ENCODE peak calls at places on chromosomes 2 and 18, in five cellular contexts. O is WTC11; F is CD4-positive, alpha-beta T cell; K is HTR-8/SVneo; S is stimulated activated CD4-positive, alpha-beta T cell treated with anti-CD3 and anti-CD28 coated beads, Interleukin-2, amount 100 ng/mL, for 48 hours. Y is an unnamed sample.

GRCh38 chr2:65529419-65529818 is 97.0 kb upstream of the SPRED2 start:
- DNase-seq in O (no peak), F (no peak), K (no peak), S (no peak), Y (no peak)

GRCh38 chr18:60018801-60019462 is 119.1 kb downstream of the PMAIP1 start:
- DNase-seq in O (no peak), F (no peak), K (no peak), S (no peak), Y (no peak)

GRCh38 chr2:178227187-178227586 is 32.9 kb downstream of the OSBPL6 start:
- DNase-seq in O (no peak), F (no peak), K (peak; percentile 62), S (no peak), Y (peak; percentile 16)

GRCh38 chr2:55123851-55124269 is 73.6 kb upstream of the RTN4 start:
- DNase-seq in O (no peak), F (no peak), K (no peak), S (no peak), Y (no peak)

GRCh38 chr2:62227386-62228075 is 31.6 kb downstream of the B3GNT2 start:
- DNase-seq in O (no peak), F (no peak), K (no peak), S (no peak), Y (no peak)

GRCh38 chr18:46366211-46366610 is 262.0 kb downstream of the HAUS1 start:
- DNase-seq in O (no peak), F (no peak), K (no peak), S (no peak), Y (no peak)

GRCh38 chr18:76573325-76574025 is 78.4 kb upstream of the ZNF516 start:
- DNase-seq in O (no peak), F (no peak), K (no peak), S (no peak), Y (no peak)

GRCh38 chr2:151091583-151091982 is 170.1 kb downstream of the RBM43 start:
- DNase-seq in O (no peak), F (no peak), K (no peak), S (no peak), Y (no peak)

GRCh38 chr2:27494944-27495554 is at the start of gene FNDC4:
- DNase-seq in O (peak; percentile 68), F (no peak), K (no peak), S (no peak), Y (no peak)

GRCh38 chr2:217622664-217623063 is 380.1 kb downstream of the TNS1 start:
- DNase-seq in O (no peak), F (no peak), K (no peak), S (no peak), Y (no peak)

GRCh38 chr2:111160758-111161157 is 40.0 kb downstream of the BCL2L11 start:
- DNase-seq in O (no peak), F (no peak), K (peak; percentile 53), S (no peak), Y (peak; percentile 45)

GRCh38 chr2:191846787-191847620 is at the start of gene CAVIN2:
- DNase-seq in O (no peak), F (no peak), K (no peak), S (no peak), Y (no peak)